ENCODE peak calls at places on chromosomes 2 and 18, in five cellular contexts. Y is fibroblast of mammary gland; J is activated CD8-positive, alpha-beta memory T cell treated with anti-CD3 and anti-CD28 coated beads, Interleukin-2, amount 50 U/mL, for 48 hours; X is body of pancreas; I is GM06990. U is an unnamed sample.

GRCh38 chr2:55051026-55051866 is 995 bp upstream of the RTN4 start:
- DNase-seq in Y (peak; percentile 100), J (peak; percentile 62), X (peak; percentile 46), I (no peak), U (peak; percentile 100)

GRCh38 chr18:57998461-57998860 is 45.6 kb upstream of the NEDD4L start:
- DNase-seq in Y (peak; percentile 66), J (no peak), X (no peak), I (no peak), U (peak; percentile 65)

GRCh38 chr2:208224802-208225201 is 30.1 kb downstream of the IDH1 start:
- DNase-seq in Y (no peak), J (no peak), X (no peak), I (no peak), U (no peak)

GRCh38 chr18:78659748-78660147 is 319.9 kb upstream of the SALL3 start:
- DNase-seq in Y (no peak), J (peak; percentile 62), X (peak; percentile 17), I (no peak), U (no peak)

GRCh38 chr2:42064417-42064942 is 16.7 kb downstream of the PKDCC start:
- DNase-seq in Y (peak; percentile 37), J (no peak), X (no peak), I (no peak), U (peak; percentile 96)

GRCh38 chr2:234249006-234249405 is 198.5 kb downstream of the SPP2 start:
- DNase-seq in Y (no peak), J (no peak), X (no peak), I (no peak), U (no peak)

GRCh38 chr18:46252754-46253153 is 148.6 kb downstream of the HAUS1 start:
- DNase-seq in Y (no peak), J (no peak), X (no peak), I (no peak), U (no peak)

GRCh38 chr2:150674283-150674682 is 186.8 kb upstream of the RND3 start:
- DNase-seq in Y (peak; percentile 79), J (no peak), X (no peak), I (no peak), U (peak; percentile 70)

GRCh38 chr2:7815726-7816125 is 866.1 kb upstream of the ID2 start:
- DNase-seq in Y (no peak), J (no peak), X (no peak), I (no peak), U (no peak)

GRCh38 chr2:1487758-1488715 is 74.8 kb downstream of the TPO start:
- DNase-seq in Y (no peak), J (peak; percentile 45), X (no peak), I (no peak), U (no peak)

GRCh38 chr2:111659361-111660281 is 224.4 kb downstream of the ANAPC1 start:
- DNase-seq in Y (peak; percentile 92), J (no peak), X (peak; percentile 57), I (no peak), U (peak; percentile 85)

GRCh38 chr2:69948032-69948962 is 13.1 kb downstream of the ASPRV1 start:
- DNase-seq in Y (no peak), J (peak; percentile 51), X (no peak), I (no peak), U (no peak)

GRCh38 chr2:74551942-74552913 is 1.5 kb downstream of the LOXL3 start:
- DNase-seq in Y (no peak), J (no peak), X (no peak), I (peak; percentile 70), U (no peak)

GRCh38 chr18:65753520-65753919 is 2.7 kb downstream of the CDH7 start:
- DNase-seq in Y (no peak), J (no peak), X (no peak), I (no peak), U (no peak)

GRCh38 chr2:109728809-109729208 is 65.3 kb upstream of the RGPD5 start:
- DNase-seq in Y (peak; percentile 14), J (no peak), X (no peak), I (peak; percentile 27), U (no peak)

GRCh38 chr18:8140841-8141501 is 468.3 kb upstream of the RAB12 start:
- DNase-seq in Y (peak; percentile 99), J (no peak), X (peak; percentile 16), I (no peak), U (peak; percentile 82)

GRCh38 chr2:96661324-96661723 is 18.8 kb downstream of the FER1L5 start:
- DNase-seq in Y (no peak), J (no peak), X (no peak), I (no peak), U (no peak)

GRCh38 chr2:74343316-74343715 is at the start of gene SLC4A5:
- DNase-seq in Y (no peak), J (no peak), X (no peak), I (no peak), U (no peak)

GRCh38 chr2:3461781-3462492 is 57.4 kb downstream of the ADI1 start:
- DNase-seq in Y (peak; percentile 77), J (peak; percentile 47), X (no peak), I (peak; percentile 43), U (peak; percentile 65)

GRCh38 chr2:70202236-70202806 is 11.5 kb upstream of the C2orf42 start:
- DNase-seq in Y (no peak), J (no peak), X (no peak), I (no peak), U (no peak)

GRCh38 chr2:50556934-50557575 is 474.9 kb downstream of the NRXN1 start:
- DNase-seq in Y (peak; percentile 0), J (no peak), X (no peak), I (no peak), U (peak; percentile 90)

GRCh38 chr2:48417843-48418838 is 111.8 kb upstream of the STON1 start:
- DNase-seq in Y (no peak), J (no peak), X (no peak), I (no peak), U (no peak)

GRCh38 chr18:9088252-9088651 is 14.2 kb upstream of the NDUFV2 start:
- DNase-seq in Y (no peak), J (no peak), X (no peak), I (no peak), U (no peak)

GRCh38 chr2:180562378-180562777 is 418.0 kb upstream of the UBE2E3 start:
- DNase-seq in Y (no peak), J (no peak), X (no peak), I (no peak), U (no peak)

GRCh38 chr2:166917433-166917832 is 29.2 kb downstream of the XIRP2 start:
- DNase-seq in Y (no peak), J (no peak), X (no peak), I (no peak), U (peak; percentile 15)

GRCh38 chr2:201205516-201205850 is 22.5 kb downstream of the CASP10 start:
- DNase-seq in Y (peak; percentile 28), J (no peak), X (no peak), I (no peak), U (no peak)

GRCh38 chr2:101828267-101829017 is 130.9 kb downstream of the MAP4K4 start:
- DNase-seq in Y (peak; percentile 80), J (no peak), X (no peak), I (no peak), U (no peak)

GRCh38 chr18:6521804-6522418 is 107.2 kb upstream of the L3MBTL4 start:
- DNase-seq in Y (peak; percentile 63), J (no peak), X (peak; percentile 59), I (no peak), U (peak; percentile 47)

GRCh38 chr18:51510020-51510419 is 312.5 kb upstream of the MEX3C start:
- DNase-seq in Y (no peak), J (no peak), X (no peak), I (no peak), U (no peak)

GRCh38 chr2:236562434-236562833 is 7.2 kb upstream of the ACKR3 start:
- DNase-seq in Y (peak; percentile 33), J (no peak), X (peak; percentile 72), I (no peak), U (peak; percentile 13)

GRCh38 chr18:2906522-2907458 is 60.0 kb downstream of the EMILIN2 start:
- DNase-seq in Y (no peak), J (peak; percentile 82), X (peak; percentile 38), I (peak; percentile 55), U (no peak)

U was measured in IMR-90.